ENCODE peak calls at places on chromosomes 4 and X, in six cellular contexts. L is spleen, B is mesendoderm, J is mucosa of descending colon, C is OCI-LY7, F is stomach. U is an unnamed sample. For H3K36me3, the result is how much of the 10 kb centered on the place peaks cover.

GRCh38 chr4:127623755-127624087 is 9.0 kb upstream of the INTU start:
- DNase-seq in L (no peak), B (no peak), F (no peak), J (no peak), C (no peak), U (no peak)

GRCh38 chr4:31737419-31737818 is 1017.2 kb downstream of the PCDH7 start:
- DNase-seq in F (no peak), J (no peak), L (no peak), C (peak), B (no peak), U (no peak)

GRCh38 chrX:3815896-3816664 is 102.6 kb upstream of the PRKX start:
- DNase-seq in B (peak), F (peak), L (peak), J (peak), C (peak), U (peak)

GRCh38 chr4:89619230-89619962 is 217.6 kb downstream of the SNCA start:
- DNase-seq in B (no peak), L (no peak), J (no peak), C (no peak), F (no peak), U (no peak)

GRCh38 chr4:13918110-13918509 is 290.6 kb upstream of the BOD1L1 start:
- DNase-seq in J (no peak), L (no peak), B (no peak), F (no peak), C (no peak), U (peak)

GRCh38 chr4:26127001-26127400 is 193.8 kb upstream of the RBPJ start:
- DNase-seq in C (no peak), F (no peak), J (no peak), L (no peak), B (no peak), U (no peak)

GRCh38 chr4:19455196-19455595 is 796.5 kb upstream of the SLIT2 start:
- DNase-seq in J (no peak), F (no peak), B (no peak), C (no peak), L (no peak), U (no peak)

GRCh38 chr4:42271096-42271495 is 118.6 kb upstream of the BEND4 start:
- DNase-seq in F (no peak), B (no peak), J (no peak), C (no peak), L (no peak), U (no peak)

GRCh38 chrX:71400710-71401109 is 34.6 kb downstream of the TAF1 start:
- DNase-seq in C (no peak), J (no peak), B (no peak), F (no peak), L (no peak), U (no peak)

GRCh38 chrX:132740316-132741123 is 217.9 kb downstream of the HS6ST2 start:
- DNase-seq in B (peak), J (no peak), F (no peak), L (no peak), C (no peak), U (no peak)

GRCh38 chr4:38145033-38145673 is 185.0 kb downstream of the PTTG2 start:
- DNase-seq in F (no peak), C (no peak), B (no peak), J (no peak), L (no peak), U (no peak)

GRCh38 chrX:115561605-115562491 is 874 bp downstream of the PLS3 start:
- DNase-seq in F (peak), B (peak), L (no peak), J (peak), C (no peak), U (peak)

GRCh38 chrX:150870059-150870458 is 28.4 kb downstream of the CD99L2 start:
- DNase-seq in F (no peak), L (no peak), B (no peak), J (no peak), C (no peak), U (no peak)

GRCh38 chr4:149164282-149164681 is 651.4 kb downstream of the IQCM start:
- DNase-seq in L (no peak), F (no peak), J (no peak), B (peak), C (no peak), U (peak)

GRCh38 chr4:88604978-88605678 is 12.8 kb downstream of the HERC3 start:
- DNase-seq in F (no peak), C (no peak), B (no peak), J (no peak), L (no peak), U (no peak)

GRCh38 chrX:19565605-19566004 is 50.3 kb upstream of the MAP3K15 start:
- DNase-seq in L (no peak), J (no peak), F (no peak), C (no peak), B (no peak), U (no peak)
- H3K36me3 ChIP-seq in L (under half), J (under half), F (under half), C (under half), B (under half), U (under half)

GRCh38 chr4:150369434-150370141 is 212.4 kb upstream of the MAB21L2 start:
- DNase-seq in B (no peak), L (no peak), F (no peak), C (no peak), J (no peak), U (no peak)

GRCh38 chr4:150367326-150367725 is 214.6 kb upstream of the MAB21L2 start:
- DNase-seq in F (no peak), J (no peak), C (no peak), B (peak), L (no peak), U (no peak)

GRCh38 chr4:150375025-150375424 is 206.9 kb upstream of the MAB21L2 start:
- DNase-seq in F (no peak), C (no peak), J (no peak), B (no peak), L (no peak), U (no peak)

GRCh38 chr4:150368667-150369066 is 213.3 kb upstream of the MAB21L2 start:
- DNase-seq in F (no peak), J (no peak), L (no peak), B (no peak), C (no peak), U (no peak)

DNA sequence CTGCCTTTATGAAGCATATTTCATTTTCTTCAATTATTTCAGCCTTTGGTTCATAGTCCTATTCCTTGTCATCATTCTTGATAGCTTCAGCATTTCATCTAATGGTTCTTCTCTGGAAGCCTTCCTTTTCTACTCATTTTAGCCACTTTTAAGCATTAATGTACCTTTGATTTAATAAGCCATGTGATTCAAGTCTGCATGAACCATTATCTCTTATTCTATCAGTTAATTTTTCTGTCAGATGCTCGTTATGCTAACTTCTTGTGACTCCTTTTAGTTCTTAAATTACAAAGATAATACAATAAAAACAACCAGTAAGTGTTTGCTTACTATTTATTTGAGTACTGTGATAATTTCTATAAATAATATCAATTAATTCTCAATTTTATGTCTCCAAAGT is 210.1 kb upstream of the MAB21L2 start:
- DNase-seq in F (no peak), L (no peak), C (no peak), B (no peak), J (no peak), U (no peak)
- H3K36me3 ChIP-seq in F (under half), L (under half), C (under half), B (under half), J (under half), U (under half)

DNA sequence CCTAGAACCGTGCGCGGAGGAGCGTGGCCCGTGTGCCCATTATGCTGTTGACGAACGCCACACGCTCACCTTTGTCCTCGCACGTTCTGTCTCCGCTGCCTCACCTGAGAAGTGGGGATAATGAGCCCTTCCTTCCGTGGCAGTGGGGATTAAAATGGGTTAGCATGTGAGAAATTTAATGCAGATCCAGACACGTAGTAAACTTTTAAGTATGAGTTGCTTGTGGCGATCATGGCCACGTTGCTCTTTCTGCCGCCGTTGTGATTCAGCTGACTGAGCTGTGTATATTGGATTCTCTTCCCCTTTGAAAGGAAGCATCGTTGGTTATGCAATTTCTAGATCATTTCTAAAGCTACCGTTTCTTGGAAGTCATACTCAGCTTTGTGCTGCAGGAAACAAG is 16.5 kb downstream of the TBC1D14 start:
- DNase-seq in C (no peak), J (no peak), B (no peak), L (no peak), F (no peak), U (no peak)
- H3K36me3 ChIP-seq in C (under half), J (under half), B (under half), L (under half), F (under half), U (under half)

GRCh38 chr4:2643555-2643954 is 107.1 kb downstream of the FAM193A start:
- DNase-seq in F (peak), L (no peak), C (no peak), J (no peak), B (no peak), U (no peak)

GRCh38 chr4:2649604-2650114 is 106.5 kb downstream of the TNIP2 start:
- DNase-seq in F (no peak), C (no peak), B (no peak), L (no peak), J (no peak), U (no peak)

GRCh38 chr4:2648159-2648814 is 107.8 kb downstream of the TNIP2 start:
- DNase-seq in F (no peak), J (no peak), L (no peak), B (no peak), C (no peak), U (no peak)

GRCh38 chr4:2647403-2648158 is 108.6 kb downstream of the TNIP2 start:
- DNase-seq in B (no peak), L (peak), F (no peak), J (peak), C (no peak), U (no peak)

GRCh38 chr4:2646386-2647149 is 109.6 kb downstream of the TNIP2 start:
- DNase-seq in C (no peak), J (no peak), F (no peak), L (peak), B (no peak), U (no peak)
- H3K36me3 ChIP-seq in C (half or more), J (under half), F (half or more), L (under half), B (under half), U (under half)

DNA sequence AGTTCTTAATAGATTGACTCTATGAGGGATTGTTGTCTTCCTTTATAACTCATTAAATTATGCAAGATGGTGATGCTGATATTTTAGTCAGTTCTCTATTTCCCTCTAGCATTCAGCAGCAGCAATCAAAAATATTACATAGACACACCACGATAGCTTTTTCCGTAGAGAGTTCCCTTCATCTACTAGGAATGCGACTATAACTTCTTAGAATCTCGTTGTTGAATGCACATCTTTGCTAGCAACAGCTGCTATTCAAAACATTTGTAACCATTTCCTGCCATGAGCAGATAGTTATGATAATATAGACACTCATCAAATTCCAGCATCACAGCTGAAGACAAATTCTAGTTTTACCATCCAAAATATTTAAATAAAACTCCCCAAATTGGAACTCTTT is 147.4 kb upstream of the FGF13 start:
- DNase-seq in C (no peak), L (no peak), F (no peak), B (no peak), J (no peak), U (no peak)
- H3K36me3 ChIP-seq in C (under half), L (under half), F (under half), B (under half), J (under half), U (under half)

GRCh38 chr4:55426518-55426917 is 30.8 kb downstream of the TMEM165 start:
- DNase-seq in C (no peak), F (no peak), J (no peak), B (no peak), L (no peak), U (no peak)
- H3K36me3 ChIP-seq in C (half or more), F (half or more), J (under half), B (under half), L (under half), U (under half)

GRCh38 chrX:16852617-16853179 is 17.5 kb downstream of the RBBP7 start:
- DNase-seq in L (no peak), B (no peak), J (no peak), F (no peak), C (no peak), U (no peak)
- H3K36me3 ChIP-seq in L (under half), B (under half), J (under half), F (half or more), C (half or more), U (half or more)